ENCODE peak calls at places on chromosomes 3 and 15, in ten cellular contexts. J is transverse colon, G is stomach, C is GM23338, H is H1, W is sigmoid colon, V is HCT116, M is endothelial cell of umbilical vein, A is HepG2, P is SK-N-SH. L is an unnamed sample.
A peak's percentile ranks its signal among the peaks of the same experiment; 100 is the strongest.

GRCh38 chr3:105647047-105647446 is 221.8 kb downstream of the CBLB start:
- DNase-seq in J (no peak), V (peak; percentile 69), P (no peak), C (no peak), M (peak; percentile 48), A (peak; percentile 39), H (no peak), W (no peak), G (no peak), L (no peak)

GRCh38 chr3:37308247-37308646 is 133.9 kb upstream of the LRRFIP2 start:
- DNase-seq in W (no peak), M (peak; percentile 31), G (no peak), J (no peak), A (peak; percentile 7), V (peak; percentile 7), H (no peak), P (peak; percentile 32), C (peak; percentile 53), L (no peak)

GRCh38 chr15:100922192-100923040 is 3.3 kb downstream of the LRRK1 start:
- DNase-seq in G (no peak), A (no peak), V (no peak), J (no peak), P (no peak), C (no peak), M (no peak), W (no peak), H (no peak), L (no peak)

GRCh38 chr3:37961622-37962455 is 28.7 kb upstream of the VILL start:
- DNase-seq in G (no peak), J (no peak), V (no peak), C (peak; percentile 68), H (no peak), P (no peak), M (peak; percentile 61), A (no peak), W (no peak), L (no peak)

GRCh38 chr15:31042731-31043130 is 51.3 kb upstream of the MTMR10 start:
- DNase-seq in J (no peak), P (no peak), M (no peak), G (no peak), V (no peak), A (no peak), C (no peak), W (no peak), H (no peak), L (no peak)

GRCh38 chr15:74200394-74200793 is 2.2 kb downstream of the STRA6 start:
- DNase-seq in C (no peak), M (peak; percentile 17), G (no peak), A (no peak), W (peak; percentile 77), J (peak; percentile 18), V (peak; percentile 43), P (peak; percentile 35), H (no peak), L (peak; percentile 70)

GRCh38 chr15:63831041-63831440 is 2.7 kb downstream of the HERC1 start:
- DNase-seq in P (no peak), G (no peak), H (no peak), A (no peak), V (no peak), M (no peak), C (no peak), W (no peak), J (no peak), L (no peak)

GRCh38 chr3:180631317-180631716 is 29.4 kb downstream of the TTC14 start:
- DNase-seq in J (no peak), C (peak; percentile 10), P (no peak), V (no peak), W (no peak), G (no peak), H (no peak), M (no peak), A (no peak), L (no peak)

GRCh38 chr3:45943207-45943846 is at the start of gene CXCR6:
- DNase-seq in A (no peak), W (peak; percentile 37), V (no peak), M (no peak), H (no peak), J (peak; percentile 19), P (no peak), C (no peak), G (no peak), L (no peak)

DNA sequence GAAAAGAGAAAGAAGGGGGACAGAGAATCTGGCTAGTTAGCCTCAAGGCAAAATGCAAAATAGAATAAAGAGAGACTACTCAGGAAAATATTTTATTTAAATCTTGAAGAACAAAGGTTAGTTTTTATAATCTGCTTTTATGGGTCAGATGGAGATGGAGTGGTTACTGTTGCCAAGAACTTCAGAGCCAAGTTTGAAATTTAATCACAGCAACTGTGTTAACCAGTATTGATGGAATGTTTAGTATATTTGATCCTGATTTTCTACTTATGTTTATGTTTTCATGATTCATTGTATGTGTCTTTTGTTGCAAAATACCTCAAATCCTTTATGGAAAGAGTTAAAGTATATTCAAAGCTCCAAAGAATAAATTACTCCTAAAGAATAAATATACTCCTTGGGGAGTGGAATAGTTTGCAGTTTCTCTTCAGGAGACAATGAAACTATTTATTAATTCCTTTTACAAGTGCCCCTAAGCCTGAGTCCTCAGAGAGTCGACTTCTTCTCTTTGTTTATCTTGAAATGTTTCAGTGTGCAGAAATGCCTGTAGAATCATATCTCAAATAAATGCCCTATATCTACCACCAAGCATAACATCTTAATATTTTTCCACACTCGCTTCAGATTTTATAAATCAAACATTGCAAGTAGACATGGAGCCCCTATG is 60.9 kb upstream of the THSD4 start:
- DNase-seq in P (no peak), G (no peak), J (no peak), A (no peak), C (no peak), W (no peak), H (no peak), M (no peak), V (no peak), L (no peak)
- H3K4me1 ChIP-seq in P (no peaks in the 10 kb centered on the region), G (no peaks in the 10 kb centered on the region), J (peaks cover 17% of the 10 kb centered on the region), A (no peaks in the 10 kb centered on the region), C (peaks cover 8% of the 10 kb centered on the region), W (no peaks in the 10 kb centered on the region), H (no peaks in the 10 kb centered on the region), M (no peaks in the 10 kb centered on the region), V (no peaks in the 10 kb centered on the region), L (no peaks in the 10 kb centered on the region)

GRCh38 chr3:108394016-108394415 is 97.7 kb downstream of the HHLA2 start:
- DNase-seq in C (no peak), G (no peak), W (no peak), P (no peak), J (no peak), A (no peak), H (no peak), V (no peak), M (no peak), L (no peak)

GRCh38 chr3:108391917-108392585 is 95.7 kb downstream of the HHLA2 start:
- DNase-seq in W (no peak), J (no peak), G (no peak), C (no peak), M (no peak), H (no peak), P (no peak), A (no peak), V (no peak), L (no peak)

GRCh38 chr3:108393128-108393900 is 97.0 kb downstream of the HHLA2 start:
- DNase-seq in G (no peak), H (no peak), M (no peak), W (no peak), V (no peak), P (no peak), C (no peak), A (no peak), J (no peak), L (no peak)

GRCh38 chr3:108396336-108396735 is 100.0 kb downstream of the HHLA2 start:
- DNase-seq in C (no peak), M (no peak), J (no peak), W (no peak), G (no peak), V (no peak), P (no peak), H (no peak), A (no peak), L (no peak)

GRCh38 chr3:108394563-108394962 is 98.2 kb downstream of the HHLA2 start:
- DNase-seq in H (no peak), V (no peak), W (no peak), A (no peak), C (no peak), G (no peak), J (no peak), P (no peak), M (no peak), L (no peak)
- H3K4me3 ChIP-seq in H (no peak overlapping the region), V (no peak overlapping the region), W (no peak overlapping the region), A (no peak overlapping the region), C (no peak overlapping the region), G (no peak overlapping the region), J (no peak overlapping the region), P (no peak overlapping the region), M (no peak overlapping the region), L (no peak overlapping the region)

GRCh38 chr3:49805884-49806701 is 3.0 kb downstream of the INKA1 start:
- DNase-seq in J (peak; percentile 44), A (no peak), H (no peak), C (peak; percentile 83), V (no peak), M (peak; percentile 95), G (no peak), W (peak; percentile 70), P (peak; percentile 67), L (no peak)

GRCh38 chr3:49803464-49804140 is 541 bp downstream of the INKA1 start:
- DNase-seq in C (peak; percentile 76), H (no peak), J (peak; percentile 52), V (no peak), W (peak; percentile 73), M (peak; percentile 69), A (no peak), G (no peak), P (peak; percentile 84), L (peak; percentile 76)

GRCh38 chr3:49806838-49807237 is 3.8 kb downstream of the INKA1 start:
- DNase-seq in J (no peak), M (peak; percentile 21), C (no peak), V (no peak), H (no peak), P (no peak), W (no peak), A (no peak), G (no peak), L (no peak)

GRCh38 chr3:49804141-49805041 is 1.3 kb downstream of the INKA1 start:
- DNase-seq in W (no peak), V (no peak), A (no peak), P (no peak), G (no peak), C (no peak), H (no peak), J (no peak), M (peak; percentile 54), L (no peak)

GRCh38 chr3:49805367-49805782 is 2.3 kb downstream of the INKA1 start:
- DNase-seq in C (no peak), J (peak; percentile 50), M (peak; percentile 93), H (no peak), A (no peak), G (peak; percentile 83), W (peak; percentile 94), V (no peak), P (peak; percentile 55), L (peak; percentile 66)
- TF ChIP-seq POLR2AphosphoS5 in C (no peak), J (peak; percentile 39), M (peak; percentile 63), H (no peak), A (no peak), G (peak; percentile 37), W (peak; percentile 58), V (no peak), P (no peak), L (peak; percentile 56)

DNA sequence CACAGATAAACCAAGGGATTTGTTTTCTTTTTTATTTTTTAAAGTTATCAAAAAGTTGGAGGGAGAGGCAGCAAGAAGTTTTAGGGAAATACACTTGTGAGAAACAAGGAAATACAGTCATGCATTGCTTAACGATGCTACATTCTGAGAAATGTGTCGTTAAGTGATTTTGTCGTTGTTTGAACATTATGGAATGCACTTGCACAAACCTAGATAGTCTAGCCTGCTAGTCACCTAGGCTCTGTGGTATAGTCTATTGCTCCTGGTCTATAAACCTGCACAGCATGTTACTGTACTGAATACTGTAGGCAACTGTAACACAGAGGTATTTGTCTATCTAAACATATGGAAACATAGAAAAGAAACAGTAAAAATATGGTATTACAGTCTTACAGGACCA is 2.0 kb upstream of the NFKBIZ start:
- DNase-seq in V (no peak), W (no peak), J (no peak), H (no peak), P (no peak), M (no peak), C (no peak), G (no peak), A (peak; percentile 43), L (no peak)
- H3K4me1 ChIP-seq in V (peaks cover 12% of the 10 kb centered on the region), W (peaks cover 27% of the 10 kb centered on the region), J (peaks cover 45% of the 10 kb centered on the region), H (peaks cover 8% of the 10 kb centered on the region), P (peaks cover 5% of the 10 kb centered on the region), M (peaks cover 15% of the 10 kb centered on the region), C (peaks cover 28% of the 10 kb centered on the region), G (peaks cover 27% of the 10 kb centered on the region), A (peaks cover 36% of the 10 kb centered on the region), L (no peaks in the 10 kb centered on the region)